ENCODE peak calls at places on chromosome 4, in ten cellular contexts. G is HCT116, T is stomach, U is GM12878, Q is esophagus squamous epithelium, B is heart left ventricle, P is HepG2, K is uterus, O is suprapubic skin, F is spleen. N is an unnamed sample.

GRCh38 chr4:137583650-137584049 is 51.4 kb upstream of the PCDH18 start:
- DNase-seq in F (no peak), O (no peak), B (no peak), P (no peak), U (no peak), K (no peak), T (no peak), Q (no peak), G (no peak), N (no peak)

GRCh38 chr4:38902695-38903094 is 35.1 kb downstream of the FAM114A1 start:
- DNase-seq in Q (no peak), O (no peak), T (no peak), P (peak; percentile 27), G (no peak), B (no peak), K (no peak), F (no peak), U (no peak), N (no peak)

GRCh38 chr4:39451423-39452023 is 7.2 kb downstream of the RPL9 start:
- DNase-seq in B (no peak), P (no peak), U (no peak), Q (no peak), O (no peak), F (no peak), T (no peak), G (no peak), K (no peak), N (no peak)

GRCh38 chr4:28947374-28947773 is 1772.8 kb upstream of the PCDH7 start:
- DNase-seq in P (no peak), O (no peak), K (no peak), T (no peak), B (no peak), Q (no peak), G (no peak), F (no peak), U (no peak), N (no peak)

GRCh38 chr4:132227349-132228165 is 921.5 kb upstream of the PCDH10 start:
- DNase-seq in K (no peak), F (no peak), Q (no peak), B (no peak), P (peak; percentile 60), G (peak; percentile 51), T (no peak), U (no peak), O (no peak), N (no peak)

GRCh38 chr4:157012781-157013180 is 41.2 kb upstream of the PDGFC start:
- DNase-seq in O (no peak), B (no peak), G (no peak), T (no peak), Q (no peak), F (no peak), P (no peak), K (no peak), U (no peak), N (no peak)

GRCh38 chr4:117227925-117228324 is 142.5 kb upstream of the TRAM1L1 start:
- DNase-seq in U (no peak), K (no peak), P (no peak), O (no peak), T (no peak), G (no peak), B (no peak), Q (no peak), F (no peak), N (no peak)

GRCh38 chr4:176717237-176717636 is 75.5 kb downstream of the VEGFC start:
- DNase-seq in G (no peak), U (no peak), O (no peak), T (no peak), B (no peak), Q (no peak), P (no peak), K (no peak), F (no peak), N (no peak)

GRCh38 chr4:103099691-103100392 is at the start of gene BDH2:
- DNase-seq in U (peak; percentile 72), P (peak; percentile 85), O (no peak), Q (no peak), G (peak; percentile 79), K (peak; percentile 78), B (peak; percentile 39), T (peak; percentile 39), F (no peak), N (no peak)

GRCh38 chr4:103095080-103095479 is 4.6 kb downstream of the BDH2 start:
- DNase-seq in O (no peak), T (no peak), K (no peak), G (no peak), F (no peak), B (no peak), Q (no peak), U (no peak), P (peak; percentile 47), N (no peak)

GRCh38 chr4:103098331-103098730 is 1.3 kb downstream of the BDH2 start:
- DNase-seq in F (no peak), Q (no peak), T (no peak), B (no peak), O (no peak), G (no peak), P (no peak), K (no peak), U (no peak), N (no peak)

GRCh38 chr4:103098746-103099421 is 750 bp downstream of the BDH2 start:
- DNase-seq in P (no peak), K (no peak), O (no peak), F (no peak), U (no peak), B (no peak), Q (no peak), T (no peak), G (no peak), N (no peak)

DNA sequence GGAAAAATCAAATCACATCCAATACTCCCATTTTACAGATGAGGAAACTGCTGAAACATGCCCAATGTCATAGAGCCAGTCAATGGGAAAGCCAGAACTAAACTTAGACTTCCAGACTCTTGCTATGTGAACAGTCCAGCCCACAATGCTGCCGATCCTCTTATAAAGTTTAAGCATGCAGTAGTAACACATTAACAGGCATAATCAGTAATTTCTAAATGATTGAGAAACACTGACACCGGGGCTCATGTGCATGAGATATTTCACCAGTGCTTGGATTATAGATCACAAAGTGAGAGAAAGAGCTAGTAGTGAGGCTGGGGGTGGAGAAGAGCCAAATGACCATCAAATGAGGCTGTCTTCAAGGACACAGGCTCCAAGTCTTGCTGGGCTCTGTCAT is 2.5 kb downstream of the BDH2 start:
- DNase-seq in B (no peak), P (no peak), O (no peak), G (no peak), F (no peak), Q (no peak), K (no peak), U (no peak), T (no peak), N (no peak)
- TF ChIP-seq POLR2A in B (no peak), P (no peak), O (no peak), G (no peak), F (no peak), Q (no peak), K (no peak), U (no peak), T (no peak), N (no peak)

GRCh38 chr4:139299536-139299935 is 1.8 kb upstream of the NAA15 start:
- DNase-seq in G (no peak), B (no peak), F (no peak), T (no peak), P (no peak), U (no peak), K (no peak), Q (no peak), O (no peak), N (no peak)

GRCh38 chr4:139300431-139301142 is 718 bp upstream of the NAA15 start:
- DNase-seq in F (no peak), Q (no peak), B (no peak), G (no peak), O (no peak), T (no peak), U (peak; percentile 36), P (no peak), K (peak; percentile 26), N (no peak)

GRCh38 chr4:139297001-139297410 is 4.3 kb upstream of the NAA15 start:
- DNase-seq in T (no peak), U (no peak), P (peak; percentile 13), O (no peak), K (no peak), Q (no peak), F (no peak), G (no peak), B (no peak), N (no peak)

GRCh38 chr4:139301143-139301820 is at the start of gene NAA15:
- DNase-seq in G (peak; percentile 97), F (peak; percentile 98), O (peak; percentile 99), Q (peak; percentile 84), K (peak; percentile 97), P (peak; percentile 96), B (peak; percentile 98), U (peak; percentile 90), T (peak; percentile 98), N (peak; percentile 97)

DNA sequence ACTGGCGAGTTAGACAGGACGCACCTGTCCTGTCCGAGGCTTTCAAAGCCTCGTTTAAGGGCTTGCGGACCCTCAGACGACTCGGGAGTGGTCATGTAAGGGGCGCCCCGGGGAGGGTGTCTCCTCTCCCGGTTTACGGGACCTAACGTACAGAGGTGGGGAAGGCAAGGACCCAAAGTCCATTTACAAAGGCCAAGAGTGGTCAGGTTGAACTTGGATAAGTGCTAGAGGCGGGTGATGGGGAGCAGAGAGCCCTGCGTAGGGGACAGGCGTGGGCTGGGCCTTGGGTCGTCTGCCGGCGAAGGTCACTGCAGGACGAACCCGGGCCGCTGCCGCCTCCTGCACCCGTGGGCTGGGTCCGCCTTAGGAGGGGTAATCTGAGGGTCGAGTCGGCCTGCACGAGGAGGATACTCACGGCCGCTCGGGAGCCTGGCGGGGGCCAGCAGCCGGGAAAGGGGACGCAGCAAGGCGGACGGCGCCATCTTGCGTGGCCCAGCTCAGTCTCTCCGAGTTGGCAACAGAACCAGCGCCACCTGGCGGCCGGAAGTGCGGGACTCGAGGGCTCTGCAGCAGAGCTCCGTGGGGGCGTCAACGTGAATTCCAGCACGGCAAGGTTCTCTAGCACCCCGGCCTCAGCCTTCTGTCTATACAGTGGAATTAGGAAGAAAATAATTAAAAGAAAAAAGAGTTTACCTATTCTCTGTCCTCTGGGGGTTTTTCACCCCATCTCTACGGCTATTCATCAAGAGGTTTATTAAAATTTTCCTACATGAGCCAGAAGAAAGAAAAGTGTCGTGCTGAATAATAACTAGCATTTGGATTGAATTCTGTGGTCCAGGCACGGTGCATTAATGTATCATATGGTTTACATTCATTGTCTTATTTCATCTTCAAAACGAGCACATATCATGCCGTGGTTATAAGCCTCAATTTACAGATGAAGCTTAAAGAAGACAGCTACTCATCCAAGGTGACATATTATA is 5.7 kb upstream of the NAA15 start:
- DNase-seq in O (peak; percentile 99), T (peak; percentile 98), B (peak; percentile 98), K (peak; percentile 97), U (peak; percentile 56), G (peak; percentile 82), Q (peak; percentile 81), F (peak; percentile 100), P (peak; percentile 82), N (peak; percentile 97)
- TF ChIP-seq POLR2A in O (peak; percentile 59), T (no peak), B (no peak), K (peak; percentile 47), U (peak; percentile 97), G (peak; percentile 75), Q (no peak), F (no peak), P (peak; percentile 79), N (no peak)

DNA sequence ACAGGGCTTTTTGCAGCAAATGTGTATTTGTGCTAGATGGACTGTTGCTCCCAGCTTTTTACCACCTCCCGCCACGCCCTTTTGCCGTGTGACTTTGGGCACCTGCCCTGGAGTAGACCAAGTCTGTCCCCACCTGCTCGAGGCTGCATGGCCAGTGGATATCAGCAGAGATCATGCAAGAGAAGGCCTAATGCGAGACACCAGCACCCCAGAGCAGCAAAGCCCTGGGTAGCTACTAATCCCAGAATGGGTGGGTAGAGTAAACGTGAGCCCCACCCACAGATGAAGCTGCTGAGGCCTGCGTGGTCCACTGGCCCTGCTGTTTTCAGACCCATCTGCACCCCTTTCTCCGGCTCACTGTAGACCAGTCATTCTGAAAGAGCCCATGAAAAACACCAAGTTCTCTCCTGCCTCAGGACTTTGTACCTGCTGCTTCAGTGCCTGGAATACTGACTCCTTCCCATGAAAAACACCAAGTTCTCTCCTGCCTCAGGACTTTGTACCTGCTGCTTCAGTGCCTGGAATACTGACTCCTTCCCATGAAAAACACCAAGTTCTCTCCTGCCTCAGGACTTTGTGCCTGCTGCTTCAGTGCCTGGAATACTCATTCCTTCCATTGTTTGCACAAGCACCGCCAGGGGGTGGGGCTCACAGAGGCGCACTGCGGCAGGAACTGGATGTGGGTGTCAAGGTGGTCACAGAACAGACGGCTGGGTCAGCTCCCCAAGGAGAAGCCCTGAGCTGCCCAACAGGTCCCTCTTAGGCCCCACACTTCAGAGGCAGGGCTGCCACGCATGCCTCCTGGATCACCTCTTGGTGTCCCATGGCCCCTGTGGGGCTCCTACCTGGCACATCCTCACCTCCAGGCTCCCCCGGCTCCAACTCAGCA is 5.1 kb upstream of the TNIP2 start:
- DNase-seq in P (peak; percentile 86), G (no peak), K (no peak), B (no peak), T (peak; percentile 90), Q (no peak), O (no peak), U (no peak), F (peak; percentile 81), N (no peak)
- TF ChIP-seq POLR2A in P (peak; percentile 54), G (no peak), K (no peak), B (no peak), T (no peak), Q (no peak), O (no peak), U (no peak), F (no peak), N (no peak)

DNA sequence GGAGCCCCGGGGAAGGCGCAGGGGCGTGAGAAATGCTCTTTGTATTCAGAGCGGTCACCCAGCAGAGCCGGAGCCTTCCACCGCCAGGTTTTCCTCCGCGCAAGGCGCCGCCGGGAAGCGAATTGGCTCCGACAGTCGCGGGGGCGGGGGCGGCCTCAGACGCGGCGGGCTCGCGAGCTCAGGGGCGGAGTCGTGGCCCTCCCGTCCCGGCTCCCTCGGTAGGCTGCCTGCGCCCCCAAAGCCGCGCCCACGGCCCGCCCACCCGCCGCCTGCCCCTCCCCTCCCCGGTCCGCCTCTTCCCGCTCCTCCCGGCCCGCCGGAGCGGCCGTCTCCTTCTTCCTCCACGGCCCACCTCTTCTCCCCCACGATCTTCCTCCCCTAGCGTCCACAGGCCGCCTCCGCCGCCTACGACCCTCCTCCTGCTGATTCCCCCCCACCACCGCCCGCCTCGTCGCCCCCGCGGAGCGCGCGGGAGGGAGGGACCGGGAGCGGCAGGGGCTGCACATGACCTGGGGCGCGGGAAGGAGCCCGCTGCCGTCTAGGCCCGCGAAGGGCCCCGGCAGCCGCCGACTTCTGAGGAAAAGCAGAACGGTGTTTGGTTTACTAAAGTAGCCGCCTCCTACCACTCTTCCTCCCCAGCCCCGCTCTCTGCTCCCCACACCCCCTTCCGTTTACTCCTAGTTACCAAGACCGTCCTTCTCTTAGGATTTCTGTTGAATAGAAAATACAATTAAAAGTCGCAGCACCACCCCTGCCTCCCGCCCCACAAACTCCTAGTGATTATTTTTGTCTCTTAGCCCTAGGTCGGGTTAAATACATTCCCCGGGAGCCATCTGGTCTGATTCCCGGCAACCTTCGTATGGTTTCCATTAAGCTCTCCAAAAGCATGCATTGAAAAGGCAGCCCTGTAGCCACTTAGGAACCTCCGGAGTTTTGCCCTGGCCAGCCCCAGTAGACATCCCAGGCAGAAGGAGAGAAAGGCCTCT is 53.2 kb downstream of the C4orf51 start:
- DNase-seq in K (peak; percentile 95), Q (peak; percentile 35), F (peak; percentile 94), B (peak; percentile 97), U (peak; percentile 35), T (peak; percentile 96), O (peak; percentile 92), P (peak; percentile 53), G (peak; percentile 76), N (peak; percentile 93)
- TF ChIP-seq POLR2A in K (peak; percentile 95), Q (peak; percentile 54), F (no peak), B (no peak), U (peak; percentile 47), T (peak; percentile 32), O (peak; percentile 63), P (no peak), G (no peak), N (no peak)

N was measured in lower leg skin.